ENCODE peak calls at places on chromosomes 12 and 14, in seven cellular contexts. Q, M, Z, P, F, R and J are unnamed samples.

GRCh38 chr14:102659797-102660196 is 67.3 kb downstream of the RCOR1 start:
- DNase-seq in Q (no peak), M (no peak), Z (no peak), P (no peak), F (no peak), R (peak), J (no peak)

GRCh38 chr12:54360717-54361456 is 3.4 kb downstream of the GPR84 start:
- DNase-seq in Q (peak), M (peak), Z (no peak), P (peak), F (no peak), R (peak), J (no peak)

GRCh38 chr14:99401624-99402282 is 78.9 kb downstream of the SETD3 start:
- DNase-seq in Q (no peak), M (no peak), Z (no peak), P (no peak), F (no peak), R (no peak), J (no peak)

GRCh38 chr12:50110762-50111416 is 1.1 kb upstream of the COX14 start:
- DNase-seq in Q (no peak), M (peak), Z (no peak), P (peak), F (no peak), R (peak), J (peak)

GRCh38 chr12:50419112-50419909 is 18.6 kb downstream of the LARP4 start:
- DNase-seq in Q (no peak), M (no peak), Z (no peak), P (no peak), F (no peak), R (no peak), J (no peak)

GRCh38 chr12:125773033-125773432 is 707.8 kb downstream of the AACS start:
- DNase-seq in Q (peak), M (no peak), Z (no peak), P (peak), F (no peak), R (peak), J (no peak)

GRCh38 chr12:50784501-50784900 is 20.6 kb downstream of the ATF1 start:
- DNase-seq in Q (no peak), M (no peak), Z (no peak), P (no peak), F (no peak), R (no peak), J (no peak)

GRCh38 chr14:99947695-99948094 is 117.5 kb upstream of the EVL start:
- DNase-seq in Q (no peak), M (no peak), Z (no peak), P (no peak), F (no peak), R (peak), J (no peak)

GRCh38 chr12:118958520-118958919 is 22.8 kb upstream of the SRRM4 start:
- DNase-seq in Q (no peak), M (no peak), Z (no peak), P (no peak), F (no peak), R (no peak), J (no peak)

GRCh38 chr12:127381043-127381668 is 885.8 kb upstream of the TMEM132C start:
- DNase-seq in Q (peak), M (peak), Z (no peak), P (peak), F (peak), R (peak), J (no peak)

GRCh38 chr12:80033457-80033856 is 65.9 kb upstream of the OTOGL start:
- DNase-seq in Q (no peak), M (no peak), Z (no peak), P (no peak), F (no peak), R (peak), J (no peak)

GRCh38 chr12:51122844-51123243 is 39.4 kb upstream of the CSRNP2 start:
- DNase-seq in Q (no peak), M (no peak), Z (no peak), P (no peak), F (no peak), R (no peak), J (no peak)

GRCh38 chr14:92997343-92998061 is 74.6 kb downstream of the CHGA start:
- DNase-seq in Q (no peak), M (no peak), Z (no peak), P (peak), F (no peak), R (peak), J (no peak)

GRCh38 chr14:100221419-100222218 is 17.3 kb upstream of the YY1 start:
- DNase-seq in Q (peak), M (peak), Z (no peak), P (peak), F (peak), R (peak), J (peak)

GRCh38 chr12:127389923-127390322 is 877.0 kb upstream of the TMEM132C start:
- DNase-seq in Q (no peak), M (no peak), Z (no peak), P (no peak), F (no peak), R (peak), J (no peak)

GRCh38 chr14:45526715-45527549 is 273.9 kb upstream of the MIS18BP1 start:
- DNase-seq in Q (peak), M (peak), Z (no peak), P (peak), F (no peak), R (peak), J (peak)

GRCh38 chr12:25249951-25250738 is 584 bp downstream of the KRAS start:
- DNase-seq in Q (peak), M (peak), Z (peak), P (peak), F (peak), R (peak), J (peak)

GRCh38 chr12:93569301-93569655 is 3.2 kb upstream of the SOCS2 start:
- DNase-seq in Q (no peak), M (no peak), Z (no peak), P (no peak), F (no peak), R (no peak), J (no peak)

GRCh38 chr12:64665506-64665905 is 55.2 kb downstream of the RASSF3 start:
- DNase-seq in Q (no peak), M (peak), Z (no peak), P (peak), F (peak), R (no peak), J (no peak)

GRCh38 chr12:88562846-88563582 is 17.3 kb downstream of the KITLG start:
- DNase-seq in Q (no peak), M (no peak), Z (no peak), P (no peak), F (no peak), R (peak), J (no peak)

GRCh38 chr12:12397184-12397583 is 40.3 kb downstream of the BORCS5 start:
- DNase-seq in Q (no peak), M (no peak), Z (no peak), P (no peak), F (no peak), R (no peak), J (no peak)

GRCh38 chr12:47312794-47313426 is 233.2 kb upstream of the AMIGO2 start:
- DNase-seq in Q (no peak), M (no peak), Z (no peak), P (no peak), F (no peak), R (no peak), J (no peak)

GRCh38 chr12:108630481-108631207 is 3.0 kb downstream of the SELPLG start:
- DNase-seq in Q (no peak), M (no peak), Z (no peak), P (peak), F (no peak), R (peak), J (peak)

GRCh38 chr14:86510503-86510902 is 980.6 kb downstream of the FLRT2 start:
- DNase-seq in Q (no peak), M (no peak), Z (no peak), P (no peak), F (no peak), R (no peak), J (no peak)